ENCODE peak calls at places on chromosomes 1 and 21, in five cellular contexts. One of them, this sample, is unnamed.

GRCh38 chr21:32990666-32991065 is 35.1 kb upstream of the OLIG2 start:
- DNase-seq in psoas muscle: no peak
- DNase-seq in activated CD8-positive, alpha-beta T cell treated with anti-CD3 and anti-CD28 coated beads, Interleukin-2, amount 10 ng/mL, durations not matched to agents 7 days and 5 days: no peak
- DNase-seq in substantia nigra: no peak
- DNase-seq in endodermal cell: no peak
- DNase-seq in this sample: no peak

GRCh38 chr1:15703562-15703961 is 19.4 kb downstream of the PLEKHM2 start:
- DNase-seq in psoas muscle: peak
- DNase-seq in activated CD8-positive, alpha-beta T cell treated with anti-CD3 and anti-CD28 coated beads, Interleukin-2, amount 10 ng/mL, durations not matched to agents 7 days and 5 days: no peak
- DNase-seq in substantia nigra: peak
- DNase-seq in endodermal cell: peak
- DNase-seq in this sample: no peak

GRCh38 chr1:206663832-206664652 is 20.7 kb upstream of the MAPKAPK2 start:
- DNase-seq in psoas muscle: peak
- DNase-seq in activated CD8-positive, alpha-beta T cell treated with anti-CD3 and anti-CD28 coated beads, Interleukin-2, amount 10 ng/mL, durations not matched to agents 7 days and 5 days: peak
- DNase-seq in substantia nigra: no peak
- DNase-seq in endodermal cell: peak
- DNase-seq in this sample: peak

GRCh38 chr1:58785424-58786058 is 1.7 kb upstream of the JUN start:
- DNase-seq in psoas muscle: peak
- DNase-seq in activated CD8-positive, alpha-beta T cell treated with anti-CD3 and anti-CD28 coated beads, Interleukin-2, amount 10 ng/mL, durations not matched to agents 7 days and 5 days: no peak
- DNase-seq in substantia nigra: peak
- DNase-seq in endodermal cell: peak
- DNase-seq in this sample: peak

GRCh38 chr1:93753766-93754763 is 72.4 kb upstream of the BCAR3 start:
- DNase-seq in psoas muscle: no peak
- DNase-seq in activated CD8-positive, alpha-beta T cell treated with anti-CD3 and anti-CD28 coated beads, Interleukin-2, amount 10 ng/mL, durations not matched to agents 7 days and 5 days: no peak
- DNase-seq in substantia nigra: no peak
- DNase-seq in endodermal cell: no peak
- DNase-seq in this sample: no peak

GRCh38 chr1:18145851-18146618 is 38.4 kb downstream of the IGSF21 start:
- DNase-seq in psoas muscle: no peak
- DNase-seq in activated CD8-positive, alpha-beta T cell treated with anti-CD3 and anti-CD28 coated beads, Interleukin-2, amount 10 ng/mL, durations not matched to agents 7 days and 5 days: no peak
- DNase-seq in substantia nigra: no peak
- DNase-seq in endodermal cell: no peak
- DNase-seq in this sample: no peak

GRCh38 chr1:95084317-95085176 is 11.8 kb upstream of the ALG14 start:
- DNase-seq in psoas muscle: no peak
- DNase-seq in activated CD8-positive, alpha-beta T cell treated with anti-CD3 and anti-CD28 coated beads, Interleukin-2, amount 10 ng/mL, durations not matched to agents 7 days and 5 days: peak
- DNase-seq in substantia nigra: no peak
- DNase-seq in endodermal cell: peak
- DNase-seq in this sample: peak

GRCh38 chr1:210684466-210685294 is 356.0 kb downstream of the HHAT start:
- DNase-seq in psoas muscle: no peak
- DNase-seq in activated CD8-positive, alpha-beta T cell treated with anti-CD3 and anti-CD28 coated beads, Interleukin-2, amount 10 ng/mL, durations not matched to agents 7 days and 5 days: no peak
- DNase-seq in substantia nigra: no peak
- DNase-seq in endodermal cell: no peak
- DNase-seq in this sample: no peak

GRCh38 chr1:232992227-232992626 is 41.8 kb downstream of the NTPCR start:
- DNase-seq in psoas muscle: no peak
- DNase-seq in activated CD8-positive, alpha-beta T cell treated with anti-CD3 and anti-CD28 coated beads, Interleukin-2, amount 10 ng/mL, durations not matched to agents 7 days and 5 days: no peak
- DNase-seq in substantia nigra: no peak
- DNase-seq in endodermal cell: no peak
- DNase-seq in this sample: no peak

GRCh38 chr1:184457500-184457899 is 70.7 kb downstream of the C1orf21 start:
- DNase-seq in psoas muscle: no peak
- DNase-seq in activated CD8-positive, alpha-beta T cell treated with anti-CD3 and anti-CD28 coated beads, Interleukin-2, amount 10 ng/mL, durations not matched to agents 7 days and 5 days: no peak
- DNase-seq in substantia nigra: no peak
- DNase-seq in endodermal cell: no peak
- DNase-seq in this sample: no peak

GRCh38 chr1:37410815-37411214 is 63.6 kb upstream of the ZC3H12A start:
- DNase-seq in psoas muscle: no peak
- DNase-seq in activated CD8-positive, alpha-beta T cell treated with anti-CD3 and anti-CD28 coated beads, Interleukin-2, amount 10 ng/mL, durations not matched to agents 7 days and 5 days: peak
- DNase-seq in substantia nigra: no peak
- DNase-seq in endodermal cell: peak
- DNase-seq in this sample: peak

GRCh38 chr1:91752324-91752723 is 133.6 kb downstream of the TGFBR3 start:
- DNase-seq in psoas muscle: no peak
- DNase-seq in activated CD8-positive, alpha-beta T cell treated with anti-CD3 and anti-CD28 coated beads, Interleukin-2, amount 10 ng/mL, durations not matched to agents 7 days and 5 days: no peak
- DNase-seq in substantia nigra: no peak
- DNase-seq in endodermal cell: no peak
- DNase-seq in this sample: no peak

This sample was measured in activated CD4-positive, alpha-beta memory T cell treated with anti-CD3 and anti-CD28 coated beads, Interleukin-2, amount 10 ng/mL, durations not matched to agents 7 days and 5 days.